ENCODE peak calls at places on chromosomes 3 and 15, in four cellular contexts. J, T, C and K are unnamed samples.

GRCh38 chr3:61927332-61927731 is 366.0 kb downstream of the PTPRG start:
- DNase-seq in J (no peak), T (no peak), C (peak), K (no peak)

GRCh38 chr15:63729115-63729884 is 104.4 kb downstream of the HERC1 start:
- DNase-seq in J (no peak), T (no peak), C (no peak), K (no peak)

GRCh38 chr3:171055336-171056178 is 29.0 kb upstream of the SLC2A2 start:
- DNase-seq in J (no peak), T (no peak), C (no peak), K (no peak)

GRCh38 chr3:185688808-185689207 is 102.7 kb downstream of the SENP2 start:
- DNase-seq in J (no peak), T (no peak), C (peak), K (peak)

GRCh38 chr3:190048831-190049541 is 71.7 kb downstream of the P3H2 start:
- DNase-seq in J (no peak), T (no peak), C (no peak), K (no peak)

GRCh38 chr15:71532994-71533393 is 277.4 kb upstream of the NR2E3 start:
- DNase-seq in J (peak), T (no peak), C (no peak), K (no peak)

GRCh38 chr15:66269326-66270090 is 16.0 kb upstream of the MEGF11 start:
- DNase-seq in J (no peak), T (no peak), C (no peak), K (no peak)

GRCh38 chr15:60971719-60972118 is 257.4 kb downstream of the RORA start:
- DNase-seq in J (no peak), T (no peak), C (no peak), K (no peak)

GRCh38 chr3:169754711-169755110 is 10.1 kb downstream of the TERC start:
- DNase-seq in J (no peak), T (no peak), C (no peak), K (no peak)

GRCh38 chr3:149120051-149120972 is 9.1 kb upstream of the HPS3 start:
- DNase-seq in J (no peak), T (no peak), C (peak), K (no peak)

GRCh38 chr15:42140383-42141070 is 15.9 kb downstream of the PLA2G4F start:
- DNase-seq in J (peak), T (peak), C (no peak), K (no peak)

GRCh38 chr15:50116477-50116876 is 2.6 kb downstream of the ATP8B4 start:
- DNase-seq in J (peak), T (no peak), C (no peak), K (no peak)
- TF ChIP-seq CTCF in J (peak), T (no peak), C (peak), K (peak)

GRCh38 chr3:120181632-120182031 is 87.4 kb upstream of the GSK3B start:
- DNase-seq in J (no peak), T (no peak), C (no peak), K (no peak)

GRCh38 chr3:120180731-120181412 is 86.6 kb upstream of the GSK3B start:
- DNase-seq in J (no peak), T (no peak), C (no peak), K (no peak)

GRCh38 chr3:120177151-120177550 is 82.9 kb upstream of the GSK3B start:
- DNase-seq in J (no peak), T (no peak), C (peak), K (no peak)

GRCh38 chr3:120174811-120175210 is 80.6 kb upstream of the GSK3B start:
- DNase-seq in J (no peak), T (no peak), C (no peak), K (no peak)

GRCh38 chr3:120177907-120178306 is 83.7 kb upstream of the GSK3B start:
- DNase-seq in J (no peak), T (no peak), C (no peak), K (no peak)
- TF ChIP-seq CTCF in J (no peak), T (no peak), C (peak), K (peak)

DNA sequence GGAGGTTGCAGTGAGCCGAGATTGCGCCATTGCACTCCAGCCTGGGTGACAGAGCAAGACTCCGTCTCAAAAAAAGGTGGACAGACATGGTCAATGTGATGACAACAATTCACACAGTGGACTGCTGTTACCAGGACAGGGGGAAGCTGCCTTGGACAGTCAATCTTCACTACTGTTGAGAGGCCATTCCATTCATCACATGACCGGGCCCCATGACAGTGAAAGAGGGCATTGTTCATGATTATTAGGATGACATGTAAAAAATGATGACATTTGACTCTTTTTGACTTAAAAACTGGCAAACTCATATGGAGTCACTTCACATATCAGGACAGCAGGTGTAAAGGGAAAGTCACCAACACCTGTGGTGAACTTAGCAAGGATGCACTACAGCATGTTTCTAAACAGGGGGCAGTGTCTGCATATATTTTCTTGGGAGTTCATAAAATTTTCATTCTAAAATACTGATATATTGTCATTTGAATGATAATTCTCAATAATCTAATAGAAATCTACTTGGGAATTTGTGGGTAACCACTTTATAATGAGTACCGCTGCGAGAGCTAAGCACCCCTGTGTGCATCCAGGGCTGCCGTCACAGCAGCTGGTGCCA is 34.2 kb upstream of the LDHAL6B start:
- DNase-seq in J (no peak), T (no peak), C (no peak), K (no peak)
- TF ChIP-seq CTCF in J (no peak), T (no peak), C (peak), K (no peak)

DNA sequence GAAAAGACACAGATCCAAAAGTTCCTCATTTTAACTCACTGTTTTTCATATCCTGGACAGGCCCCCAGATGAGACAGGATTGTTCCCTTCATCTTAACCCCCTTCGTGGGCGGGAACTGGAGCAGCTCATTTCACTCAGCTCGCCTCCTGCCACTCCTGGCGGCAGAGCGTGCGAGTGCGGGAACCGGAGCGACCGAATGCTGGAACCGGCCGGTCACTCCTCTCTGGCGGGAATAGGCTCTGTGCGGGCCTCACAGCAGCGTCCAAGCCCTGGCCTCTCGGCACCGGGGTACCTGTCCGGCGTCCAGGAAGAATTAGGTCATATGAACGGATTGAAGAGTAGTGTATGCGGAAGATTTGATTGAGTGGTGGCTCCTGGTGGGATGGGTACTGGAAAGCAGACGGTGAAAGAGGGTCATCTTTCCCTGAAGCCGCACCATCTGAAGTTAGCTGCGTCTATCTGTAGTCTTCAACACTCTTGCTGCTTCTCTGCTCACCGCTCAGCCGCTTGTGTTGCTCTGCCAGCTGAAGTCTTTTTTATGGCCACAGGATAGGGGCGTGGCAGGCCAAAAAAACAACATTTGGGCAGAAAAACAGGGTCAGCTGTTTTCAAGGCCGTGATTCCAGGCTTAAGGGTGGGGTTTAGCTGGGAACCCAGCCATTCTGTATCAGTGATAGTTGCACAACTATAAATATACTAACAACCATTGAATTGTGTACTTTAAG is 42.3 kb upstream of the FXR1 start:
- DNase-seq in J (no peak), T (no peak), C (no peak), K (no peak)
- TF ChIP-seq CTCF in J (no peak), T (no peak), C (no peak), K (no peak)

GRCh38 chr15:64919721-64920120 is 8.0 kb downstream of the ANKDD1A start:
- DNase-seq in J (no peak), T (no peak), C (no peak), K (no peak)
- TF ChIP-seq CTCF in J (no peak), T (no peak), C (no peak), K (no peak)